ENCODE peak calls at places on chromosome 6, in seven cellular contexts. P is cardiac muscle cell; H is activated CD4-positive, alpha-beta T cell treated with anti-CD3 and anti-CD28 coated beads, Interleukin-2, amount 10 ng/mL, durations not matched to agents 7 days and 5 days; G is activated CD4-positive, alpha-beta memory T cell treated with anti-CD3 and anti-CD28 coated beads for 36 hours; O is DMS53; L is amygdala; J is naive thymus-derived CD8-positive, alpha-beta T cell. U is an unnamed sample.

GRCh38 chr6:55679503-55679902 is 100.5 kb upstream of the HMGCLL1 start:
- DNase-seq in L (no peak), P (no peak), H (no peak), G (no peak), O (no peak), J (no peak), U (no peak)

GRCh38 chr6:1482381-1483166 is 93.2 kb downstream of the FOXF2 start:
- DNase-seq in P (no peak), G (no peak), J (no peak), L (no peak), H (no peak), O (no peak), U (no peak)

GRCh38 chr6:170224694-170225660 is 65.9 kb downstream of the DLL1 start:
- DNase-seq in G (no peak), P (no peak), J (no peak), O (peak; percentile 88), H (no peak), L (no peak), U (no peak)

GRCh38 chr6:56955171-56956155 is 556 bp downstream of the BEND6 start:
- DNase-seq in H (peak; percentile 52), P (peak; percentile 96), O (peak; percentile 96), G (peak; percentile 81), L (peak; percentile 79), J (peak; percentile 40), U (peak; percentile 80)

GRCh38 chr6:33633462-33634158 is 12.5 kb downstream of the ITPR3 start:
- DNase-seq in J (peak; percentile 43), P (peak; percentile 76), L (peak; percentile 15), O (peak; percentile 89), G (peak; percentile 70), H (peak; percentile 53), U (no peak)

GRCh38 chr6:3887150-3887700 is 38.1 kb downstream of the FAM50B start:
- DNase-seq in J (no peak), L (no peak), P (peak; percentile 67), O (no peak), G (peak; percentile 20), H (peak; percentile 10), U (no peak)

GRCh38 chr6:140921366-140922226 is 1211.1 kb upstream of the GJE1 start:
- DNase-seq in G (no peak), J (no peak), O (peak; percentile 76), P (peak; percentile 87), L (no peak), H (peak; percentile 10), U (peak; percentile 8)

GRCh38 chr6:30735668-30736314 is 6.7 kb downstream of the FLOT1 start:
- DNase-seq in G (peak; percentile 66), J (no peak), O (no peak), P (no peak), L (no peak), H (no peak), U (no peak)

U was measured in Jurkat, Clone E6-1.